ENCODE peak calls at places on chromosomes 5 and 9, in nine cellular contexts. Z is upper lobe of right lung; F is CD8-positive, alpha-beta T cell; Q is IMR-90; W is right lobe of liver; C is left ventricle myocardium inferior; K is ascending aorta; I is lung; E is neural progenitor cell. V is an unnamed sample. For H3K4me1, the result is how much of the 10 kb centered on the place peaks cover.

GRCh38 chr9:33473643-33474352 is at the start of gene NOL6:
- DNase-seq in Z (peak), F (peak), Q (peak), W (peak), C (peak), K (peak), I (peak), E (peak), V (peak)

GRCh38 chr9:137222190-137223077 is at the start of gene RNF208:
- DNase-seq in Z (no peak), F (no peak), Q (no peak), W (no peak), C (no peak), K (no peak), I (no peak), E (peak), V (no peak)

GRCh38 chr5:74647096-74647495 is 6.6 kb upstream of the ENC1 start:
- DNase-seq in Z (no peak), F (no peak), Q (no peak), W (no peak), C (no peak), K (no peak), I (no peak), E (no peak), V (no peak)

GRCh38 chr5:173245319-173246134 is 10.5 kb upstream of the NKX2-5 start:
- DNase-seq in Z (no peak), F (no peak), Q (no peak), W (no peak), C (peak), K (no peak), I (no peak), E (peak), V (no peak)

GRCh38 chr9:74078647-74079046 is 418.5 kb upstream of the RORB start:
- DNase-seq in Z (no peak), F (no peak), Q (no peak), W (no peak), C (no peak), K (no peak), I (no peak), E (no peak), V (no peak)

GRCh38 chr9:86639899-86640379 is 285.7 kb upstream of the TUT7 start:
- DNase-seq in Z (no peak), F (no peak), Q (no peak), W (no peak), C (no peak), K (no peak), I (no peak), E (no peak), V (no peak)

GRCh38 chr9:32706004-32706749 is 70.7 kb upstream of the TAF1L start:
- DNase-seq in Z (no peak), F (no peak), Q (peak), W (no peak), C (no peak), K (no peak), I (no peak), E (no peak), V (no peak)

GRCh38 chr9:133998915-133999580 is 6.9 kb upstream of the VAV2 start:
- DNase-seq in Z (no peak), F (no peak), Q (peak), W (no peak), C (no peak), K (no peak), I (no peak), E (no peak), V (no peak)

GRCh38 chr5:157828949-157829639 is 29.9 kb downstream of the CLINT1 start:
- DNase-seq in Z (no peak), F (no peak), Q (no peak), W (no peak), C (no peak), K (no peak), I (no peak), E (peak), V (no peak)

GRCh38 chr5:19488786-19489185 is 499.2 kb downstream of the CDH18 start:
- DNase-seq in Z (no peak), F (no peak), Q (no peak), W (no peak), C (no peak), K (no peak), I (no peak), E (no peak), V (no peak)

GRCh38 chr5:66174338-66174737 is 30.2 kb downstream of the SREK1 start:
- DNase-seq in Z (no peak), F (no peak), Q (peak), W (no peak), C (no peak), K (no peak), I (no peak), E (no peak), V (no peak)

GRCh38 chr5:10423009-10423408 is 18.7 kb upstream of the ROPN1L start:
- DNase-seq in Z (no peak), F (no peak), Q (no peak), W (no peak), C (no peak), K (no peak), I (no peak), E (no peak), V (no peak)

GRCh38 chr5:141001854-141002666 is 35.8 kb downstream of the PCDHAC2 start:
- DNase-seq in Z (peak), F (no peak), Q (no peak), W (peak), C (no peak), K (no peak), I (peak), E (peak), V (peak)

GRCh38 chr9:137985637-137986071 is 108.1 kb downstream of the CACNA1B start:
- DNase-seq in Z (no peak), F (no peak), Q (no peak), W (no peak), C (no peak), K (peak), I (no peak), E (no peak), V (no peak)

GRCh38 chr9:128552744-128553221 is 396 bp downstream of the SPTAN1 start:
- DNase-seq in Z (peak), F (peak), Q (no peak), W (peak), C (peak), K (peak), I (peak), E (peak), V (no peak)

GRCh38 chr9:471320-471719 is 256.7 kb downstream of the DOCK8 start:
- DNase-seq in Z (no peak), F (no peak), Q (no peak), W (no peak), C (no peak), K (no peak), I (no peak), E (no peak), V (no peak)

GRCh38 chr9:111179577-111179976 is 141.3 kb upstream of the LPAR1 start:
- DNase-seq in Z (no peak), F (no peak), Q (no peak), W (no peak), C (peak), K (no peak), I (no peak), E (no peak), V (no peak)

GRCh38 chr9:2621678-2622360 is at the start of gene VLDLR:
- DNase-seq in Z (no peak), F (peak), Q (peak), W (peak), C (peak), K (peak), I (peak), E (peak), V (no peak)

GRCh38 chr9:135165756-135166519 is 78.5 kb downstream of the OLFM1 start:
- DNase-seq in Z (no peak), F (no peak), Q (no peak), W (no peak), C (no peak), K (no peak), I (no peak), E (no peak), V (no peak)

GRCh38 chr5:132372122-132372521 is 2.6 kb downstream of the SLC22A5 start:
- DNase-seq in Z (peak), F (no peak), Q (no peak), W (no peak), C (no peak), K (no peak), I (no peak), E (no peak), V (no peak)

GRCh38 chr9:21616082-21616778 is 134.1 kb upstream of the IFNE start:
- DNase-seq in Z (no peak), F (no peak), Q (peak), W (no peak), C (no peak), K (no peak), I (no peak), E (no peak), V (peak)

GRCh38 chr5:135877570-135878155 is 18.0 kb downstream of the IL9 start:
- DNase-seq in Z (no peak), F (no peak), Q (no peak), W (no peak), C (no peak), K (no peak), I (no peak), E (no peak), V (no peak)

GRCh38 chr9:22244141-22245011 is 202.2 kb upstream of the DMRTA1 start:
- DNase-seq in Z (peak), F (no peak), Q (peak), W (no peak), C (no peak), K (no peak), I (no peak), E (peak), V (no peak)

GRCh38 chr5:82735160-82735789 is 341.9 kb downstream of the TMEM167A start:
- DNase-seq in Z (no peak), F (no peak), Q (peak), W (no peak), C (no peak), K (no peak), I (no peak), E (no peak), V (no peak)

GRCh38 chr5:82858453-82859043 is 218.6 kb downstream of the TMEM167A start:
- DNase-seq in Z (no peak), F (no peak), Q (no peak), W (no peak), C (no peak), K (no peak), I (no peak), E (peak), V (no peak)

GRCh38 chr5:77770293-77771005 is 5.7 kb downstream of the TBCA start:
- DNase-seq in Z (no peak), F (no peak), Q (peak), W (no peak), C (no peak), K (no peak), I (no peak), E (no peak), V (no peak)

GRCh38 chr5:54883374-54884194 is 101.8 kb downstream of the ESM1 start:
- DNase-seq in Z (peak), F (no peak), Q (peak), W (no peak), C (peak), K (no peak), I (peak), E (peak), V (no peak)

GRCh38 chr9:36011379-36011778 is 25.3 kb upstream of the RECK start:
- DNase-seq in Z (no peak), F (no peak), Q (no peak), W (no peak), C (no peak), K (no peak), I (no peak), E (no peak), V (no peak)

GRCh38 chr5:88480766-88481499 is 212.3 kb upstream of the TMEM161B start:
- DNase-seq in Z (no peak), F (no peak), Q (no peak), W (no peak), C (no peak), K (no peak), I (no peak), E (no peak), V (no peak)

GRCh38 chr5:88045931-88046461 is 222.6 kb downstream of the TMEM161B start:
- DNase-seq in Z (no peak), F (no peak), Q (no peak), W (no peak), C (no peak), K (no peak), I (no peak), E (peak), V (no peak)

DNA sequence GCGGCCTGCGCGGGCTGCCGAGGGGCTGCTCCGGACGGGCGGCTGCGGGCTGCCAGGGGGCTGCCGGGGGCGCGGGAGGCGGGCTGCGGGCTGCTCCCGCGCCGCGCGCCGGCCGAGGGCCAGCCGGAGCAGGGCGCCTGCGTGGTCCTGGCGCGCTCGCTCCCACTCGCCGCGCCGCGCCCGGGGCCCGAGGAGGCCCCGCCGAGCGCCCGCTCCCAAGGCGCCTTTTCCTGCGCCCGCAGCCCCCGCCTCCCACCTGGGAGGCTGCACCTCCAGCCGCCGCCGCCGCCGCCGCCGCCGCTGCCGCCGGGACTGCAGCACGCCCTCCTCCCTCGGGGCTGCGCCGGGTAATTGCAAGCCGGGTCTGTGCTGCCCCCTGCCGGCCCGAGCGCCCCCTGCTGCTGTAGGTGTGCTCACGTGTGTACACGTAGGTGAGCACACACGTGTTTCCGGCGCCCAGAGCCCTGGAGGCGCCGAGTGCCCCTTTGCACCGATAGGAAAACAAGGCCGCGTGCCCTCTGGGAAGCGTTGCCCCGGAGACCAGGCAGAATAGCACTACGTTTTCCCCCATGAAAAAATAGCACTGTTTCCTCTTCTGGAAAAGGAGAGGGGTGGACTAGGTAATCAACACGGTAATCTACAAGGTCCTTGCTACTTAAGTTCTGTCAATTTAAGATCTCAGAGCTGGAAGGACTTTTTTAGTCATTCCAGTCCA is at the start of gene EPB41L4B:
- DNase-seq in Z (peak), F (peak), Q (peak), W (peak), C (peak), K (peak), I (peak), E (peak), V (peak)
- H3K27ac ChIP-seq in Z (peak), F (no peak), Q (no peak), W (peak), C (peak), K (no peak), I (no peak), E (no peak), V (peak)

GRCh38 chr5:150502106-150502505 is 5.8 kb upstream of the NDST1 start:
- DNase-seq in Z (no peak), F (no peak), Q (peak), W (no peak), C (no peak), K (no peak), I (no peak), E (no peak), V (no peak)

GRCh38 chr5:150503977-150504620 is 3.8 kb upstream of the NDST1 start:
- DNase-seq in Z (peak), F (no peak), Q (no peak), W (peak), C (peak), K (no peak), I (peak), E (no peak), V (no peak)

GRCh38 chr5:150503386-150503785 is 4.5 kb upstream of the NDST1 start:
- DNase-seq in Z (no peak), F (no peak), Q (no peak), W (no peak), C (no peak), K (no peak), I (peak), E (no peak), V (no peak)

GRCh38 chr5:150500905-150501304 is 7.0 kb upstream of the NDST1 start:
- DNase-seq in Z (no peak), F (no peak), Q (no peak), W (no peak), C (no peak), K (no peak), I (no peak), E (no peak), V (no peak)

GRCh38 chr5:150502847-150503246 is 5.1 kb upstream of the NDST1 start:
- DNase-seq in Z (no peak), F (no peak), Q (no peak), W (no peak), C (no peak), K (no peak), I (no peak), E (no peak), V (no peak)
- H3K4me1 ChIP-seq in Z (half or more), F (under half), Q (half or more), W (under half), C (half or more), K (under half), I (half or more), E (half or more), V (half or more)

DNA sequence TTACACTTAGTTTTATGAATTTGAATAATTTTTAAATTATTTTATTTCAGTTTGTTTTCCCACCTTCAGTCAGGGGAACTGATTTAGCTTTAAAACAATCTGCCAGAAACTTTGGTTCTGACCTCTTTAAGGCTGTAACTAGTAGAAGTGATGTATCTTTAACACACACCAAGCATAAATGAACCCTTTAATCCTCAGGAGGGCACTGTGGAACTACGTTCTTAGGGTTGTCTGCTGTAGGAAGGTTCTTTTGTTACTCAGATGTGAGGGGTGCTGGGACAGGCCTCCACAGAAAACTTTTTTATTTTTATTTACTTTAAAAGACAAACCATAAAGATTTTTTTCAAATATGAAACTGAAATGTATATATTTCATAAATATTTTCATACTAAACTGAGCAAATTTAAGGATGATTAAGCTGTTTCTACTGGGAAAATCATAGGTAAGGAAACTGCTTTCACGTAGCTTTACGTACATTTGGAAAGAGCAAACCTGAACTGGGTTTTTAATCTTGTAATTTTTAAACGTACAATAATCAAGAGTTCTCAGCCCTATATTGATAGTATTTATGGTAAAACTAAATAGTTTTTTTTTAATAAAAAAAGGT is 5.3 kb downstream of the KLF4 start:
- DNase-seq in Z (no peak), F (no peak), Q (peak), W (no peak), C (no peak), K (no peak), I (no peak), E (peak), V (no peak)
- H3K27ac ChIP-seq in Z (peak), F (no peak), Q (no peak), W (no peak), C (peak), K (no peak), I (no peak), E (no peak), V (peak)

DNA sequence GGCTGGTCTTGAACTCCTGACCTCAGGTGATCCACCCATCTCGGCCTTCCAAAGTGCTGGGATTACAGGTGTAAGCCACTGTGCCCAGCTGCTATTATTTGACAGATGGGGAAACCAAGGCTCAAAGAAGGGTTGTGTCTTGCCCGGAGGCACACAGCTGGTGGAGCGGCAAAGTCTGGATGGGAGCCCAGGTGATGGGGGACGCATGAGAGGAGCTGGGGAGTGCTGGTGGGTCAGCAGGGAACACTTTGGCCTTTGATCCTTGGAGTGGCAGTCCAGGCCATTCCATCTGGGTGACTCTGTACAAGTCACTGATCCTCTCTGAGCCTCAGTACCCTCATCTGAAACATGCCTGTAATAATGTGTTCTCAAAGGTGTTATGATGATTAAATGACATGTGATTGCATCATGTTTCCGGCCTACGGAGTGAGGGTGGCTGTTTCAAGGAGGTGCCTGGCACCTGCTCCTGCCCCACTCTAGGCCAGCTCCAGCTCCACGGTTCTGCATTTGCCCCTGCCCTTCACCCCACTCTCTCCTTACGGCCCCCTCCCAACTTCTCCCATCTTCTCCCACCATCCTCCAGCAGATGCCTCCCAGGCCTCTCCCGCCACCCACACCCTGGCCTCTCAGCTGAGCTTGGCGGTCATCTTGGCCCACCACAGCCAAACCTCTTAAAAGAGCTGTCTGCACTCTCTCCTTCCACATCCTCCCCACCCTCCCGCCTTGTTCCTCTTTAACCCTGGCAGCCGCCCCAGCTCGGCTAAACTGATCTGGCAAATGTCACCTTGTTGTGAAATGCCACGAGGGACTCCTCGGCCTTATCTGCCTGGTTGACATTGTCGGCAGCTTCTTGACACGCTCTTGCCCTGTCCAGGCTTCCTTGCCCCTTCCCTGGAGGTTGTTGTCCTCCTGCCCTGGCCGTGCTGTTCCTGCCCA is 5.5 kb upstream of the DBN1 start:
- DNase-seq in Z (peak), F (peak), Q (peak), W (peak), C (peak), K (peak), I (peak), E (no peak), V (no peak)
- H3K4me1 ChIP-seq in Z (under half), F (under half), Q (under half), W (under half), C (under half), K (under half), I (under half), E (under half), V (under half)

GRCh38 chr9:6805532-6805931 is 47.8 kb downstream of the KDM4C start:
- DNase-seq in Z (no peak), F (no peak), Q (peak), W (no peak), C (peak), K (no peak), I (no peak), E (no peak), V (no peak)
- H3K27ac ChIP-seq in Z (no peak), F (no peak), Q (no peak), W (no peak), C (peak), K (no peak), I (no peak), E (no peak), V (no peak)

GRCh38 chr5:150460781-150461180 is 11.2 kb upstream of the RPS14 start:
- DNase-seq in Z (no peak), F (no peak), Q (no peak), W (no peak), C (no peak), K (no peak), I (no peak), E (no peak), V (no peak)

GRCh38 chr5:150454492-150455229 is 5.1 kb upstream of the RPS14 start:
- DNase-seq in Z (no peak), F (no peak), Q (no peak), W (no peak), C (no peak), K (no peak), I (no peak), E (no peak), V (no peak)

GRCh38 chr5:150458819-150459557 is 9.4 kb upstream of the RPS14 start:
- DNase-seq in Z (peak), F (peak), Q (peak), W (peak), C (peak), K (peak), I (peak), E (peak), V (peak)

GRCh38 chr5:150457562-150458240 is 8.2 kb upstream of the RPS14 start:
- DNase-seq in Z (no peak), F (no peak), Q (no peak), W (no peak), C (no peak), K (no peak), I (no peak), E (no peak), V (no peak)

DNA sequence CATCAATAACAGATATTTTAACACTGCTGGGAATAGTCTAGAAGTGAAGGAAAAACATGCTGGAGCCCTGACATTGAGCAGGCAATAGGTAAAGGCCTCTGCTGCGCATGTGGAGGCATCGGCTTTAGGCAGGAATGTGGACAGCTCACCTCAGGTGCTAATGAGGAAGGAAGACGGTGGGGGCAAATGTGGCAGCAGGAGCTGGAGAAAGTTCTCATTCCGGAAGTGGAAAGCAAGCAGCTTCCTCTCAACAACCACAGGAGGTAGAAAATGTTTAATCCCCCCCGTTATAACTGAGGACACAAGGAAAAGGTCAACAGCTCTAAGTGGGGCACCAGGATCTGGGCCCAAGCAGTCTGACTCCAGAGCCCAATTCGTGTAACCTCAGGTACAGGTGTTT is 7.6 kb upstream of the RPS14 start:
- DNase-seq in Z (no peak), F (no peak), Q (no peak), W (no peak), C (no peak), K (no peak), I (no peak), E (no peak), V (no peak)
- H3K4me1 ChIP-seq in Z (under half), F (under half), Q (under half), W (under half), C (under half), K (under half), I (under half), E (under half), V (under half)

V was measured in RWPE2.